ENCODE peak calls at places on chromosomes 1 and 21, in ten cellular contexts. S, K, A, D, I, V, G, L, J and C are unnamed samples.

GRCh38 chr1:47478090-47478489 is 40.2 kb downstream of the FOXD2 start:
- DNase-seq in K (no peak), V (no peak), A (no peak), J (no peak), S (no peak), I (peak; percentile 62), G (no peak), D (peak; percentile 56), L (no peak), C (peak; percentile 5)

GRCh38 chr1:111552587-111552986 is 49.2 kb upstream of the ADORA3 start:
- DNase-seq in G (no peak), L (no peak), S (no peak), J (no peak), K (no peak), D (no peak), A (no peak), I (no peak), V (no peak), C (no peak)

GRCh38 chr1:100322436-100323211 is 29.7 kb upstream of the CDC14A start:
- DNase-seq in G (peak; percentile 15), V (no peak), K (no peak), D (peak; percentile 33), J (peak; percentile 31), L (no peak), S (peak; percentile 30), A (peak; percentile 55), I (no peak), C (peak; percentile 50)

GRCh38 chr1:200969726-200970521 is 53.6 kb downstream of the KIF21B start:
- DNase-seq in I (no peak), S (no peak), K (no peak), A (no peak), L (no peak), J (no peak), V (no peak), G (no peak), D (no peak), C (peak; percentile 11)

GRCh38 chr1:183546427-183546826 is 43.8 kb downstream of the NCF2 start:
- DNase-seq in K (no peak), V (no peak), I (no peak), S (no peak), G (no peak), J (no peak), A (no peak), L (no peak), D (no peak), C (no peak)

GRCh38 chr1:168343566-168343965 is 62.9 kb downstream of the TBX19 start:
- DNase-seq in G (no peak), V (no peak), S (no peak), J (no peak), A (no peak), K (no peak), I (peak; percentile 10), D (no peak), L (no peak), C (no peak)

GRCh38 chr1:44594871-44595735 is 79.2 kb downstream of the TMEM53 start:
- DNase-seq in V (peak; percentile 71), G (no peak), I (peak; percentile 87), S (peak; percentile 33), D (peak; percentile 95), L (peak; percentile 27), J (peak; percentile 31), A (peak; percentile 34), K (peak; percentile 62), C (peak; percentile 34)

GRCh38 chr1:59173721-59174120 is 123.2 kb upstream of the FGGY start:
- DNase-seq in G (no peak), K (no peak), A (peak; percentile 31), S (peak; percentile 50), I (no peak), V (no peak), D (peak; percentile 47), J (peak; percentile 93), L (no peak), C (no peak)

GRCh38 chr1:32886012-32886827 is at the start of gene HPCA:
- DNase-seq in D (peak; percentile 89), K (no peak), G (no peak), L (no peak), I (peak; percentile 83), V (peak; percentile 78), S (peak; percentile 41), J (peak; percentile 48), A (no peak), C (no peak)

GRCh38 chr1:53689223-53689622 is 49.7 kb downstream of the GLIS1 start:
- DNase-seq in L (no peak), D (no peak), G (no peak), K (no peak), S (no peak), I (no peak), J (no peak), V (no peak), A (no peak), C (no peak)

GRCh38 chr21:36104306-36105300 is 30.3 kb upstream of the CBR3 start:
- DNase-seq in G (no peak), D (no peak), K (peak; percentile 47), L (peak; percentile 44), V (peak; percentile 82), A (peak; percentile 17), J (peak; percentile 26), S (peak; percentile 59), I (peak; percentile 58), C (no peak)

GRCh38 chr1:240946926-240947325 is 335.0 kb upstream of the GREM2 start:
- DNase-seq in V (no peak), A (peak; percentile 48), D (peak; percentile 81), I (peak; percentile 73), L (no peak), K (no peak), J (peak; percentile 54), G (peak; percentile 23), S (no peak), C (peak; percentile 29)

GRCh38 chr1:159282118-159282517 is 20.0 kb upstream of the FCER1A start:
- DNase-seq in K (no peak), A (no peak), V (no peak), I (no peak), D (no peak), J (no peak), G (no peak), L (no peak), S (no peak), C (peak; percentile 3)

GRCh38 chr1:245652660-245653427 is 498.1 kb downstream of the KIF26B start:
- DNase-seq in K (no peak), S (no peak), D (no peak), V (no peak), L (no peak), J (no peak), G (no peak), A (no peak), I (no peak), C (no peak)